ENCODE peak calls at places on chromosomes 7 and 10, in eight cellular contexts. E is thyroid gland; A is RWPE1; D is posterior cingulate gyrus; T is DND-41; B is AG04450; J is occipital lobe; N is stimulated activated CD4-positive, alpha-beta T cell treated with anti-CD3 and anti-CD28 coated beads, Interleukin-15, amount 100 ng/mL, for 1 hour. W is an unnamed sample.

GRCh38 chr7:132999845-133000244 is 82.0 kb downstream of the CHCHD3 start:
- DNase-seq in J (no peak), T (no peak), E (no peak), B (no peak), N (no peak), A (no peak), D (no peak), W (no peak)

GRCh38 chr10:43808136-43808535 is 159.5 kb upstream of the ZNF32 start:
- DNase-seq in A (no peak), E (no peak), D (no peak), J (no peak), T (peak; percentile 34), N (no peak), B (no peak), W (no peak)

GRCh38 chr10:34341473-34341872 is 473.6 kb downstream of the PARD3 start:
- DNase-seq in B (no peak), N (no peak), A (no peak), D (no peak), T (no peak), J (no peak), E (no peak), W (no peak)

GRCh38 chr10:88592425-88592824 is 5.9 kb downstream of the LIPJ start:
- DNase-seq in J (no peak), D (no peak), A (peak; percentile 61), T (no peak), N (no peak), E (no peak), B (no peak), W (no peak)

GRCh38 chr7:76509931-76510877 is at the start of gene UPK3B:
- DNase-seq in J (no peak), E (no peak), T (peak; percentile 39), B (no peak), D (no peak), A (peak; percentile 60), N (no peak), W (no peak)

GRCh38 chr7:33970566-33970965 is 65.2 kb downstream of the BMPER start:
- DNase-seq in N (no peak), J (no peak), B (no peak), A (no peak), E (no peak), T (no peak), D (no peak), W (no peak)

GRCh38 chr10:92691591-92692084 is 1.9 kb downstream of the HHEX start:
- DNase-seq in A (no peak), D (no peak), J (no peak), E (no peak), T (no peak), B (no peak), N (no peak), W (no peak)

GRCh38 chr7:134605978-134606923 is 40.4 kb upstream of the BPGM start:
- DNase-seq in T (peak; percentile 64), J (peak; percentile 7), B (no peak), N (peak; percentile 4), E (peak; percentile 60), A (peak; percentile 34), D (peak; percentile 48), W (peak; percentile 59)

GRCh38 chr7:81600608-81601007 is 169.2 kb downstream of the HGF start:
- DNase-seq in N (no peak), D (no peak), B (no peak), T (no peak), J (no peak), E (no peak), A (no peak), W (no peak)

GRCh38 chr10:110668443-110668842 is 24.3 kb downstream of the RBM20 start:
- DNase-seq in A (no peak), J (no peak), E (no peak), D (no peak), T (no peak), N (no peak), B (no peak), W (no peak)

W was measured in nucleus accumbens.